ENCODE peak calls at places on chromosomes 12 and 14, in five cellular contexts. T is A549, Y is dorsolateral prefrontal cortex, U is neural progenitor cell, R is MCF 10A. Q is an unnamed sample.

GRCh38 chr14:73474952-73475351 is 15.8 kb upstream of the RIOX1 start:
- DNase-seq in T (no peak), U (no peak), Y (no peak), R (no peak), Q (no peak)

GRCh38 chr12:46523863-46524770 is 151.5 kb upstream of the SLC38A2 start:
- DNase-seq in R (peak), T (peak), Y (no peak), U (no peak), Q (no peak)

GRCh38 chr12:1798734-1799067 is 21.7 kb upstream of the LRTM2 start:
- DNase-seq in R (no peak), Y (no peak), T (no peak), U (no peak), Q (no peak)

GRCh38 chr12:42446761-42447160 is 120.8 kb downstream of the PPHLN1 start:
- DNase-seq in Y (no peak), T (no peak), R (no peak), U (peak), Q (no peak)

GRCh38 chr14:36676236-36676635 is 14.6 kb downstream of the PAX9 start:
- DNase-seq in T (no peak), U (peak), Y (no peak), R (no peak), Q (no peak)

GRCh38 chr12:131754184-131754583 is 43.3 kb downstream of the SFSWAP start:
- DNase-seq in U (no peak), Y (no peak), R (no peak), T (no peak), Q (no peak)

GRCh38 chr12:109147954-109148353 is 31.6 kb downstream of the ACACB start:
- DNase-seq in Y (no peak), R (no peak), U (no peak), T (no peak), Q (no peak)

GRCh38 chr12:117574655-117575054 is 213.2 kb upstream of the NOS1 start:
- DNase-seq in Y (no peak), U (no peak), R (no peak), T (no peak), Q (no peak)

Q was measured in head of caudate nucleus.